ENCODE peak calls at places on chromosome 3, in seven cellular contexts. One of them, this sample, is unnamed.

GRCh38 chr3:65398953-65399352 is 639.8 kb downstream of the MAGI1 start:
- DNase-seq in K562: no peak
- DNase-seq in adrenal gland: no peak
- DNase-seq in CD8-positive, alpha-beta T cell: no peak
- DNase-seq in esophagus muscularis mucosa: no peak
- DNase-seq in right lobe of liver: no peak
- DNase-seq in GM23338: no peak
- DNase-seq in this sample: no peak

GRCh38 chr3:10757821-10758130 is 58.3 kb upstream of the SLC6A11 start:
- DNase-seq in K562: no peak
- DNase-seq in adrenal gland: no peak
- DNase-seq in CD8-positive, alpha-beta T cell: no peak
- DNase-seq in esophagus muscularis mucosa: no peak
- DNase-seq in right lobe of liver: no peak
- DNase-seq in GM23338: no peak
- DNase-seq in this sample: no peak

GRCh38 chr3:189041482-189042090 is 130.2 kb upstream of the TPRG1 start:
- DNase-seq in K562: no peak
- DNase-seq in adrenal gland: peak
- DNase-seq in CD8-positive, alpha-beta T cell: peak
- DNase-seq in esophagus muscularis mucosa: no peak
- DNase-seq in right lobe of liver: no peak
- DNase-seq in GM23338: peak
- DNase-seq in this sample: no peak

GRCh38 chr3:86995537-86995936 is 4.6 kb upstream of the VGLL3 start:
- DNase-seq in K562: no peak
- DNase-seq in adrenal gland: no peak
- DNase-seq in CD8-positive, alpha-beta T cell: no peak
- DNase-seq in esophagus muscularis mucosa: no peak
- DNase-seq in right lobe of liver: no peak
- DNase-seq in GM23338: no peak
- DNase-seq in this sample: no peak

GRCh38 chr3:156816091-156816793 is 9.9 kb upstream of the LEKR1 start:
- DNase-seq in K562: no peak
- DNase-seq in adrenal gland: no peak
- DNase-seq in CD8-positive, alpha-beta T cell: peak
- DNase-seq in esophagus muscularis mucosa: no peak
- DNase-seq in right lobe of liver: peak
- DNase-seq in GM23338: peak
- DNase-seq in this sample: peak

GRCh38 chr3:33144433-33144832 is 30.6 kb downstream of the CRTAP start:
- DNase-seq in K562: peak
- DNase-seq in adrenal gland: no peak
- DNase-seq in CD8-positive, alpha-beta T cell: no peak
- DNase-seq in esophagus muscularis mucosa: peak
- DNase-seq in right lobe of liver: no peak
- DNase-seq in GM23338: peak
- DNase-seq in this sample: no peak

GRCh38 chr3:102449341-102449740 is 14.5 kb downstream of the ZPLD1 start:
- DNase-seq in K562: no peak
- DNase-seq in adrenal gland: no peak
- DNase-seq in CD8-positive, alpha-beta T cell: no peak
- DNase-seq in esophagus muscularis mucosa: no peak
- DNase-seq in right lobe of liver: no peak
- DNase-seq in GM23338: no peak
- DNase-seq in this sample: no peak

GRCh38 chr3:125212509-125213372 is at the start of gene SLC12A8:
- DNase-seq in K562: no peak
- DNase-seq in adrenal gland: no peak
- DNase-seq in CD8-positive, alpha-beta T cell: no peak
- DNase-seq in esophagus muscularis mucosa: no peak
- DNase-seq in right lobe of liver: peak
- DNase-seq in GM23338: peak
- DNase-seq in this sample: peak

GRCh38 chr3:42019144-42019952 is 57.4 kb upstream of the ULK4 start:
- DNase-seq in K562: no peak
- DNase-seq in adrenal gland: peak
- DNase-seq in CD8-positive, alpha-beta T cell: no peak
- DNase-seq in esophagus muscularis mucosa: no peak
- DNase-seq in right lobe of liver: peak
- DNase-seq in GM23338: no peak
- DNase-seq in this sample: no peak

GRCh38 chr3:123444023-123444422 is 4.9 kb downstream of the ADCY5 start:
- DNase-seq in K562: no peak
- DNase-seq in adrenal gland: no peak
- DNase-seq in CD8-positive, alpha-beta T cell: no peak
- DNase-seq in esophagus muscularis mucosa: no peak
- DNase-seq in right lobe of liver: no peak
- DNase-seq in GM23338: no peak
- DNase-seq in this sample: no peak

GRCh38 chr3:62295571-62295970 is 77.8 kb downstream of the FEZF2 start:
- DNase-seq in K562: no peak
- DNase-seq in adrenal gland: no peak
- DNase-seq in CD8-positive, alpha-beta T cell: no peak
- DNase-seq in esophagus muscularis mucosa: no peak
- DNase-seq in right lobe of liver: no peak
- DNase-seq in GM23338: no peak
- DNase-seq in this sample: no peak

GRCh38 chr3:30201715-30202114 is 404.7 kb upstream of the TGFBR2 start:
- DNase-seq in K562: no peak
- DNase-seq in adrenal gland: no peak
- DNase-seq in CD8-positive, alpha-beta T cell: no peak
- DNase-seq in esophagus muscularis mucosa: no peak
- DNase-seq in right lobe of liver: no peak
- DNase-seq in GM23338: no peak
- DNase-seq in this sample: no peak

GRCh38 chr3:56633602-56634371 is 49.3 kb downstream of the TASOR start:
- DNase-seq in K562: no peak
- DNase-seq in adrenal gland: no peak
- DNase-seq in CD8-positive, alpha-beta T cell: no peak
- DNase-seq in esophagus muscularis mucosa: no peak
- DNase-seq in right lobe of liver: no peak
- DNase-seq in GM23338: no peak
- DNase-seq in this sample: no peak

GRCh38 chr3:113104746-113105479 is 106.4 kb upstream of the BOC start:
- DNase-seq in K562: no peak
- DNase-seq in adrenal gland: no peak
- DNase-seq in CD8-positive, alpha-beta T cell: no peak
- DNase-seq in esophagus muscularis mucosa: no peak
- DNase-seq in right lobe of liver: no peak
- DNase-seq in GM23338: peak
- DNase-seq in this sample: no peak

GRCh38 chr3:107268461-107268860 is 108.8 kb upstream of the CCDC54 start:
- DNase-seq in K562: no peak
- DNase-seq in adrenal gland: no peak
- DNase-seq in CD8-positive, alpha-beta T cell: no peak
- DNase-seq in esophagus muscularis mucosa: no peak
- DNase-seq in right lobe of liver: no peak
- DNase-seq in GM23338: no peak
- DNase-seq in this sample: no peak

GRCh38 chr3:197494366-197495058 is 61.3 kb downstream of the BDH1 start:
- DNase-seq in K562: no peak
- DNase-seq in adrenal gland: no peak
- DNase-seq in CD8-positive, alpha-beta T cell: no peak
- DNase-seq in esophagus muscularis mucosa: no peak
- DNase-seq in right lobe of liver: no peak
- DNase-seq in GM23338: no peak
- DNase-seq in this sample: no peak

GRCh38 chr3:194148383-194148782 is 12.4 kb downstream of the HES1 start:
- DNase-seq in K562: no peak
- DNase-seq in adrenal gland: peak
- DNase-seq in CD8-positive, alpha-beta T cell: no peak
- DNase-seq in esophagus muscularis mucosa: no peak
- DNase-seq in right lobe of liver: peak
- DNase-seq in GM23338: no peak
- DNase-seq in this sample: no peak

GRCh38 chr3:22450785-22451400 is 699.9 kb upstream of the ZNF385D start:
- DNase-seq in K562: no peak
- DNase-seq in adrenal gland: no peak
- DNase-seq in CD8-positive, alpha-beta T cell: no peak
- DNase-seq in esophagus muscularis mucosa: no peak
- DNase-seq in right lobe of liver: no peak
- DNase-seq in GM23338: no peak
- DNase-seq in this sample: no peak

DNA sequence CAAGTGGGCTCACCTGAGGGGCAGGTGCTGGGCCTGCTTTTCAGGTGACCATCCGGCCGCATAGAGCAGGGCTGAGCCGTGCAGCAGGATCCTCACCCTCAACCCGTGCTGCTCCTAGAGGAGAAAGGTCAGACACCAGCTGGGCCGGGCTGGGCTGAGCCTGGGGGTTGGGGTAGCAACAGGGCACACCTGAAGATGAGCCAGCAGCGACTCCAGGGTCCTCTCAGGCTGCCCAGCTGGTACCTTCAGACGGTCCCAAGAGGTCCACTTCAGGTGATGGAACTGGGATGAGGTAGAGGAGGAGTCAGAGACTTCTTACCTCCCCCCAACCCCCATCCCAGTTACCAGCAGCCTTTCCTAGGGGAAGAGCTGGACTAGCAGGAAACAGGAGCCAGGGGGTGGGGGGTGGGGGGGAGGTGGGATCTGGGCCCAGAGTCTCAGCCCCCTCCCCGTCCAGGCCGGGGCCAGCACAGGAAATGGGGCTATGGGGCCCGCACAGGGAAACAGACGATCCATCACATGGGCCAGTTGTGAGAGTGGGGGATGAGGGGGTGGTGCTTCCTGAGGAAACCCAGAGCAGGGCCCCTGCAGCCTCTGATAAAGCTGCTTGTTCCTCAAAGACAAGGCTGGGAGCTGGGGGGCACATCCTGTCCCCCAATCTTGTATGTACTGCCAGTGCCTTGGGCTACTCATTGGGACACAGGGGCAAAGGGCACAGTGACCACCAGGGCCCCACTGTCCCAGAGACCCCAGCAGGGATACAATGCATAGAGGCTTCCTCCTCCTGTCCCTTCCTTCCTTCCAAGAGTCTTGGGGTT is 3.0 kb downstream of the INKA1 start:
- DNase-seq in K562: peak
- DNase-seq in adrenal gland: peak
- DNase-seq in CD8-positive, alpha-beta T cell: no peak
- DNase-seq in esophagus muscularis mucosa: no peak
- DNase-seq in right lobe of liver: no peak
- DNase-seq in GM23338: peak
- DNase-seq in this sample: no peak
- H3K4me3 ChIP-seq in K562: no peak
- H3K4me3 ChIP-seq in adrenal gland: no peak
- H3K4me3 ChIP-seq in CD8-positive, alpha-beta T cell: peak
- H3K4me3 ChIP-seq in esophagus muscularis mucosa: peak
- H3K4me3 ChIP-seq in right lobe of liver: no peak
- H3K4me3 ChIP-seq in GM23338: peak
- H3K4me3 ChIP-seq in this sample: peak

GRCh38 chr3:52265387-52265786 is 13.1 kb downstream of the WDR82 start:
- DNase-seq in K562: no peak
- DNase-seq in adrenal gland: no peak
- DNase-seq in CD8-positive, alpha-beta T cell: no peak
- DNase-seq in esophagus muscularis mucosa: no peak
- DNase-seq in right lobe of liver: no peak
- DNase-seq in GM23338: no peak
- DNase-seq in this sample: no peak
- TF ChIP-seq CTCF in K562: no peak
- TF ChIP-seq CTCF in adrenal gland: no peak
- TF ChIP-seq CTCF in CD8-positive, alpha-beta T cell: no peak
- TF ChIP-seq CTCF in esophagus muscularis mucosa: no peak
- TF ChIP-seq CTCF in right lobe of liver: no peak
- TF ChIP-seq CTCF in GM23338: peak
- TF ChIP-seq CTCF in this sample: no peak

GRCh38 chr3:39752019-39752637 is 57.3 kb upstream of the MYRIP start:
- DNase-seq in K562: no peak
- DNase-seq in adrenal gland: no peak
- DNase-seq in CD8-positive, alpha-beta T cell: no peak
- DNase-seq in esophagus muscularis mucosa: no peak
- DNase-seq in right lobe of liver: peak
- DNase-seq in GM23338: no peak
- DNase-seq in this sample: no peak
- H3K27ac ChIP-seq in K562: no peak
- H3K27ac ChIP-seq in adrenal gland: no peak
- H3K27ac ChIP-seq in CD8-positive, alpha-beta T cell: no peak
- H3K27ac ChIP-seq in esophagus muscularis mucosa: no peak
- H3K27ac ChIP-seq in right lobe of liver: peak
- H3K27ac ChIP-seq in GM23338: no peak
- H3K27ac ChIP-seq in this sample: no peak

GRCh38 chr3:179526989-179527391 is 35.7 kb upstream of the ACTL6A start:
- DNase-seq in K562: no peak
- DNase-seq in adrenal gland: peak
- DNase-seq in CD8-positive, alpha-beta T cell: no peak
- DNase-seq in esophagus muscularis mucosa: peak
- DNase-seq in right lobe of liver: no peak
- DNase-seq in GM23338: peak
- DNase-seq in this sample: no peak
- H3K4me3 ChIP-seq in K562: no peak
- H3K4me3 ChIP-seq in adrenal gland: no peak
- H3K4me3 ChIP-seq in CD8-positive, alpha-beta T cell: no peak
- H3K4me3 ChIP-seq in esophagus muscularis mucosa: peak
- H3K4me3 ChIP-seq in right lobe of liver: no peak
- H3K4me3 ChIP-seq in GM23338: peak
- H3K4me3 ChIP-seq in this sample: no peak

GRCh38 chr3:118412503-118412902 is 622.1 kb downstream of the IGSF11 start:
- DNase-seq in K562: no peak
- DNase-seq in adrenal gland: no peak
- DNase-seq in CD8-positive, alpha-beta T cell: no peak
- DNase-seq in esophagus muscularis mucosa: no peak
- DNase-seq in right lobe of liver: no peak
- DNase-seq in GM23338: no peak
- DNase-seq in this sample: no peak
- TF ChIP-seq CTCF in K562: no peak
- TF ChIP-seq CTCF in adrenal gland: no peak
- TF ChIP-seq CTCF in CD8-positive, alpha-beta T cell: no peak
- TF ChIP-seq CTCF in esophagus muscularis mucosa: no peak
- TF ChIP-seq CTCF in right lobe of liver: peak
- TF ChIP-seq CTCF in GM23338: no peak
- TF ChIP-seq CTCF in this sample: no peak

GRCh38 chr3:15347737-15348110 is 15.3 kb upstream of the SH3BP5 start:
- DNase-seq in K562: no peak
- DNase-seq in adrenal gland: no peak
- DNase-seq in CD8-positive, alpha-beta T cell: no peak
- DNase-seq in esophagus muscularis mucosa: no peak
- DNase-seq in right lobe of liver: no peak
- DNase-seq in GM23338: no peak
- DNase-seq in this sample: no peak

GRCh38 chr3:15346516-15346915 is 14.1 kb upstream of the SH3BP5 start:
- DNase-seq in K562: no peak
- DNase-seq in adrenal gland: no peak
- DNase-seq in CD8-positive, alpha-beta T cell: no peak
- DNase-seq in esophagus muscularis mucosa: no peak
- DNase-seq in right lobe of liver: no peak
- DNase-seq in GM23338: no peak
- DNase-seq in this sample: no peak

GRCh38 chr3:15345608-15346137 is 13.3 kb upstream of the SH3BP5 start:
- DNase-seq in K562: no peak
- DNase-seq in adrenal gland: no peak
- DNase-seq in CD8-positive, alpha-beta T cell: no peak
- DNase-seq in esophagus muscularis mucosa: no peak
- DNase-seq in right lobe of liver: no peak
- DNase-seq in GM23338: no peak
- DNase-seq in this sample: no peak

GRCh38 chr3:15348246-15348645 is 15.9 kb upstream of the SH3BP5 start:
- DNase-seq in K562: no peak
- DNase-seq in adrenal gland: no peak
- DNase-seq in CD8-positive, alpha-beta T cell: no peak
- DNase-seq in esophagus muscularis mucosa: no peak
- DNase-seq in right lobe of liver: no peak
- DNase-seq in GM23338: no peak
- DNase-seq in this sample: no peak

GRCh38 chr3:15347104-15347736 is 14.8 kb upstream of the SH3BP5 start:
- DNase-seq in K562: no peak
- DNase-seq in adrenal gland: no peak
- DNase-seq in CD8-positive, alpha-beta T cell: no peak
- DNase-seq in esophagus muscularis mucosa: no peak
- DNase-seq in right lobe of liver: no peak
- DNase-seq in GM23338: no peak
- DNase-seq in this sample: no peak
- H3K27ac ChIP-seq in K562: no peak
- H3K27ac ChIP-seq in adrenal gland: no peak
- H3K27ac ChIP-seq in CD8-positive, alpha-beta T cell: no peak
- H3K27ac ChIP-seq in esophagus muscularis mucosa: no peak
- H3K27ac ChIP-seq in right lobe of liver: no peak
- H3K27ac ChIP-seq in GM23338: no peak
- H3K27ac ChIP-seq in this sample: peak

This sample was measured in upper lobe of right lung.